ENCODE peak calls at places on chromosome X, in five cellular contexts. E, H, T, N and S are unnamed samples.
A peak's percentile ranks its signal among the peaks of the same experiment; 100 is the strongest.

GRCh38 chrX:37854148-37854547 is 6.8 kb upstream of the DYNLT3 start:
- DNase-seq in N (no peak), E (no peak), T (no peak), H (no peak), S (no peak)

GRCh38 chrX:119206203-119206602 is 29.9 kb upstream of the PGRMC1 start:
- DNase-seq in T (no peak), H (no peak), N (no peak), E (no peak), S (no peak)

GRCh38 chrX:53279296-53280237 is 1.8 kb downstream of the IQSEC2 start:
- DNase-seq in H (no peak), N (no peak), E (no peak), T (no peak), S (no peak)

GRCh38 chrX:3362956-3363355 is 16.5 kb upstream of the MXRA5 start:
- DNase-seq in H (no peak), T (no peak), N (no peak), E (no peak), S (no peak)

GRCh38 chrX:11143931-11144678 is 33.0 kb downstream of the HCCS start:
- DNase-seq in N (peak; percentile 74), T (peak; percentile 48), H (peak; percentile 35), E (peak; percentile 28), S (peak; percentile 71)

GRCh38 chrX:72621619-72622485 is 49.2 kb upstream of the HDAC8 start:
- DNase-seq in N (peak; percentile 42), T (no peak), E (no peak), H (no peak), S (no peak)

GRCh38 chrX:18582910-18583493 is 88.9 kb downstream of the RS1 start:
- DNase-seq in H (no peak), E (no peak), N (no peak), T (no peak), S (no peak)

GRCh38 chrX:121256653-121257052 is 209.2 kb downstream of the GLUD2 start:
- DNase-seq in H (no peak), T (no peak), E (no peak), N (peak; percentile 48), S (no peak)

GRCh38 chrX:2595258-2595657 is 94.5 kb upstream of the DHRSX start:
- DNase-seq in H (no peak), N (peak; percentile 25), E (no peak), T (no peak), S (no peak)

GRCh38 chrX:17655232-17656034 is 81.9 kb upstream of the SCML1 start:
- DNase-seq in E (no peak), N (no peak), H (no peak), T (no peak), S (no peak)

GRCh38 chrX:108735680-108736508 is 469 bp downstream of the IRS4 start:
- DNase-seq in E (no peak), T (no peak), H (peak; percentile 90), N (no peak), S (no peak)

GRCh38 chrX:78754917-78755316 is 7.4 kb downstream of the LPAR4 start:
- DNase-seq in E (no peak), T (no peak), H (no peak), N (no peak), S (no peak)

GRCh38 chrX:149829751-149830191 is 48.0 kb downstream of the MAGEA9 start:
- DNase-seq in H (no peak), N (peak; percentile 58), E (peak; percentile 43), T (peak; percentile 77), S (no peak)

GRCh38 chrX:333611-334311 is 15.2 kb upstream of the GTPBP6 start:
- DNase-seq in T (no peak), H (no peak), E (no peak), N (no peak), S (no peak)